ENCODE peak calls at places on chromosomes 11 and 22, in four cellular contexts. Z, S, R and K are unnamed samples.

GRCh38 chr11:236774-237767 is at the start of gene PSMD13:
- DNase-seq in Z (peak), S (no peak), R (peak), K (peak)

GRCh38 chr11:116126540-116126939 is 622.3 kb upstream of the CADM1 start:
- DNase-seq in Z (no peak), S (no peak), R (no peak), K (no peak)

GRCh38 chr22:40009953-40010751 is 15.4 kb downstream of the FAM83F start:
- DNase-seq in Z (no peak), S (no peak), R (no peak), K (no peak)

GRCh38 chr11:127273593-127274327 is 273.2 kb upstream of the KIRREL3 start:
- DNase-seq in Z (no peak), S (no peak), R (no peak), K (no peak)

GRCh38 chr11:77249427-77249826 is 52.1 kb downstream of the GDPD4 start:
- DNase-seq in Z (no peak), S (peak), R (no peak), K (no peak)

GRCh38 chr11:35034401-35034800 is 104.6 kb upstream of the CD44 start:
- DNase-seq in Z (no peak), S (no peak), R (no peak), K (no peak)

GRCh38 chr22:44408227-44409192 is 89.5 kb downstream of the RTL6 start:
- DNase-seq in Z (no peak), S (no peak), R (no peak), K (no peak)

GRCh38 chr11:126375726-126376125 is 20.2 kb downstream of the ST3GAL4 start:
- DNase-seq in Z (peak), S (no peak), R (no peak), K (no peak)

GRCh38 chr11:75100314-75100713 is 3.6 kb upstream of the OR2AT4 start:
- DNase-seq in Z (peak), S (no peak), R (no peak), K (no peak)

GRCh38 chr22:39277135-39277607 is 32.4 kb upstream of the PDGFB start:
- DNase-seq in Z (peak), S (peak), R (no peak), K (no peak)

GRCh38 chr11:75771646-75772410 is 3.2 kb downstream of the DGAT2 start:
- DNase-seq in Z (peak), S (peak), R (no peak), K (no peak)

GRCh38 chr11:1472180-1473005 is 14.2 kb downstream of the MOB2 start:
- DNase-seq in Z (no peak), S (no peak), R (peak), K (no peak)

GRCh38 chr11:116870054-116870453 is 32.6 kb upstream of the APOA1 start:
- DNase-seq in Z (no peak), S (no peak), R (no peak), K (no peak)

GRCh38 chr11:70290341-70291065 is 20.0 kb downstream of the PPFIA1 start:
- DNase-seq in Z (no peak), S (no peak), R (no peak), K (no peak)

GRCh38 chr11:78319453-78319955 is 98.1 kb downstream of the GAB2 start:
- DNase-seq in Z (peak), S (no peak), R (peak), K (no peak)

GRCh38 chr11:28227460-28227859 is 119.3 kb downstream of the METTL15 start:
- DNase-seq in Z (no peak), S (no peak), R (no peak), K (no peak)

GRCh38 chr22:29313126-29314071 is 2.1 kb downstream of the RASL10A start:
- DNase-seq in Z (peak), S (no peak), R (no peak), K (no peak)

GRCh38 chr11:118625976-118626375 is 18.6 kb downstream of the PHLDB1 start:
- DNase-seq in Z (no peak), S (no peak), R (peak), K (no peak)

GRCh38 chr22:27170491-27170890 is 513.1 kb downstream of the MIAT start:
- DNase-seq in Z (peak), S (no peak), R (peak), K (peak)

GRCh38 chr11:124760205-124760652 is 1.9 kb downstream of the ESAM start:
- DNase-seq in Z (no peak), S (no peak), R (no peak), K (no peak)

GRCh38 chr22:49717322-49717919 is 110.3 kb downstream of the BRD1 start:
- DNase-seq in Z (no peak), S (no peak), R (no peak), K (no peak)

GRCh38 chr11:34644669-34645406 is 23.9 kb downstream of the EHF start:
- DNase-seq in Z (peak), S (no peak), R (no peak), K (no peak)

GRCh38 chr11:94117871-94118270 is 10.8 kb upstream of the PANX1 start:
- DNase-seq in Z (no peak), S (no peak), R (no peak), K (no peak)

GRCh38 chr11:12457030-12457600 is 79.7 kb downstream of the PARVA start:
- DNase-seq in Z (peak), S (no peak), R (no peak), K (no peak)

GRCh38 chr11:63939351-63939920 is 634 bp downstream of the NAA40 start:
- DNase-seq in Z (peak), S (no peak), R (no peak), K (no peak)

GRCh38 chr11:88886796-88887195 is 179.0 kb downstream of the GRM5 start:
- DNase-seq in Z (peak), S (no peak), R (peak), K (peak)

GRCh38 chr11:27723685-27724084 is 23.4 kb upstream of the BDNF start:
- DNase-seq in Z (no peak), S (no peak), R (no peak), K (no peak)

GRCh38 chr11:38818720-38819119 is 2220.7 kb upstream of the RAG2 start:
- DNase-seq in Z (no peak), S (no peak), R (no peak), K (no peak)

GRCh38 chr11:93822359-93822758 is 28.1 kb downstream of the VSTM5 start:
- DNase-seq in Z (no peak), S (no peak), R (no peak), K (no peak)

GRCh38 chr11:96254087-96254486 is 88.9 kb downstream of the MAML2 start:
- DNase-seq in Z (peak), S (no peak), R (no peak), K (no peak)

GRCh38 chr11:93028959-93029536 is 59.6 kb downstream of the MTNR1B start:
- DNase-seq in Z (no peak), S (no peak), R (no peak), K (no peak)

GRCh38 chr22:46386312-46386711 is 50.8 kb downstream of the TRMU start:
- DNase-seq in Z (no peak), S (no peak), R (no peak), K (no peak)
- TF ChIP-seq CTCF in Z (no peak), S (peak), R (peak), K (peak)

GRCh38 chr11:65456418-65456817 is 33.8 kb downstream of the NEAT1 start:
- DNase-seq in Z (no peak), S (no peak), R (no peak), K (no peak)

GRCh38 chr11:65454311-65454695 is 31.7 kb downstream of the NEAT1 start:
- DNase-seq in Z (peak), S (no peak), R (no peak), K (no peak)

GRCh38 chr11:65459552-65459951 is 37.0 kb downstream of the NEAT1 start:
- DNase-seq in Z (no peak), S (no peak), R (no peak), K (no peak)

GRCh38 chr11:65452806-65453490 is 30.4 kb downstream of the NEAT1 start:
- DNase-seq in Z (peak), S (peak), R (no peak), K (no peak)

GRCh38 chr11:65454696-65455456 is 32.3 kb downstream of the NEAT1 start:
- DNase-seq in Z (peak), S (peak), R (peak), K (peak)
- TF ChIP-seq CTCF in Z (peak), S (no peak), R (no peak), K (no peak)

GRCh38 chr11:13487661-13488030 is 8.2 kb downstream of the PTH start:
- DNase-seq in Z (peak), S (no peak), R (no peak), K (peak)

GRCh38 chr11:13486926-13487660 is 8.7 kb downstream of the PTH start:
- DNase-seq in Z (peak), S (no peak), R (peak), K (peak)
- TF ChIP-seq CTCF in Z (peak), S (no peak), R (peak), K (peak)

GRCh38 chr11:87035976-87036583 is 1.7 kb upstream of the TMEM135 start:
- DNase-seq in Z (no peak), S (peak), R (no peak), K (no peak)

GRCh38 chr11:87036756-87037449 is 831 bp upstream of the TMEM135 start:
- DNase-seq in Z (no peak), S (peak), R (peak), K (no peak)

GRCh38 chr11:87039371-87039770 is 1.6 kb downstream of the TMEM135 start:
- DNase-seq in Z (peak), S (peak), R (no peak), K (no peak)

GRCh38 chr11:87038235-87038960 is 664 bp downstream of the TMEM135 start:
- DNase-seq in Z (no peak), S (peak), R (no peak), K (no peak)

GRCh38 chr11:87037450-87038234 is at the start of gene TMEM135:
- DNase-seq in Z (peak), S (peak), R (peak), K (peak)
- TF ChIP-seq CTCF in Z (no peak), S (no peak), R (no peak), K (no peak)